ENCODE peak calls at places on chromosomes 7 and 10, in ten cellular contexts. Y is neural progenitor cell; R is psoas muscle; F is WERI-Rb-1; J is ovary; N is GM20000; K is CD8-positive, alpha-beta T cell; L is osteocyte; A is uterus; Q is MCF 10A. H is an unnamed sample.
A peak's percentile ranks its signal among the peaks of the same experiment; 100 is the strongest.

GRCh38 chr7:122588621-122589020 is 110.3 kb downstream of the RNF133 start:
- DNase-seq in F (no peak), Q (peak; percentile 19), L (no peak), R (no peak), A (no peak), J (no peak), N (no peak), Y (no peak), K (no peak), H (peak; percentile 90)

GRCh38 chr10:61400524-61400923 is 52.7 kb downstream of the TMEM26 start:
- DNase-seq in Q (no peak), K (no peak), N (no peak), A (no peak), Y (no peak), L (no peak), R (no peak), F (no peak), J (no peak), H (no peak)

GRCh38 chr10:120494313-120494710 is 37.3 kb downstream of the PLPP4 start:
- DNase-seq in F (no peak), Y (no peak), R (no peak), Q (no peak), J (no peak), L (peak; percentile 27), A (no peak), K (no peak), N (no peak), H (no peak)

GRCh38 chr10:126256864-126257263 is 131.4 kb downstream of the ADAM12 start:
- DNase-seq in K (no peak), Y (peak; percentile 54), J (no peak), Q (no peak), F (peak; percentile 54), R (no peak), N (no peak), A (no peak), L (no peak), H (no peak)

GRCh38 chr10:22681783-22682183 is 32.6 kb downstream of the PIP4K2A start:
- DNase-seq in L (no peak), Q (peak; percentile 83), F (no peak), A (no peak), K (peak; percentile 41), J (no peak), N (no peak), R (no peak), Y (no peak), H (peak; percentile 86)

GRCh38 chr10:42551582-42552187 is 86.7 kb downstream of the ZNF33B start:
- DNase-seq in F (peak; percentile 9), K (no peak), Y (peak; percentile 3), R (no peak), J (peak; percentile 17), A (no peak), L (no peak), N (no peak), Q (peak; percentile 1), H (no peak)

GRCh38 chr7:3244241-3244814 is 56.7 kb upstream of the SDK1 start:
- DNase-seq in F (peak; percentile 59), Q (peak; percentile 76), N (no peak), R (no peak), Y (no peak), K (no peak), J (no peak), L (peak; percentile 38), A (no peak), H (peak; percentile 86)

GRCh38 chr7:88546808-88547207 is 212.7 kb upstream of the ZNF804B start:
- DNase-seq in A (no peak), Q (peak; percentile 63), N (peak; percentile 42), L (no peak), J (no peak), F (peak; percentile 69), Y (peak; percentile 54), R (no peak), K (no peak), H (peak; percentile 39)

GRCh38 chr10:90227259-90227658 is 525.9 kb downstream of the KIF20B start:
- DNase-seq in Y (no peak), Q (peak; percentile 96), K (no peak), F (no peak), L (no peak), N (no peak), J (no peak), A (no peak), R (no peak), H (peak; percentile 95)

GRCh38 chr10:132539894-132540293 is 2.3 kb downstream of the INPP5A start:
- DNase-seq in L (no peak), F (no peak), R (no peak), A (no peak), J (no peak), Q (no peak), Y (no peak), K (no peak), N (no peak), H (peak; percentile 66)

GRCh38 chr7:5773661-5774086 is 7.8 kb downstream of the RNF216 start:
- DNase-seq in R (no peak), K (peak; percentile 5), Q (peak; percentile 89), L (no peak), A (peak; percentile 60), N (no peak), F (no peak), Y (no peak), J (no peak), H (peak; percentile 92)

GRCh38 chr7:152144557-152145245 is 119.2 kb downstream of the GALNT11 start:
- DNase-seq in R (no peak), F (no peak), A (no peak), N (no peak), Y (no peak), L (no peak), Q (no peak), J (no peak), K (no peak), H (no peak)

GRCh38 chr10:91796332-91797076 is 1.7 kb upstream of the TNKS2 start:
- DNase-seq in Q (peak; percentile 48), L (no peak), F (peak; percentile 78), J (peak; percentile 55), A (peak; percentile 48), N (peak; percentile 43), K (peak; percentile 47), R (no peak), Y (peak; percentile 58), H (no peak)

GRCh38 chr7:29346574-29346973 is 152.0 kb downstream of the CHN2 start:
- DNase-seq in Y (no peak), N (no peak), A (no peak), K (no peak), R (no peak), J (no peak), Q (no peak), L (no peak), F (no peak), H (no peak)

GRCh38 chr7:99768471-99768870 is 15.5 kb downstream of the CYP3A4 start:
- DNase-seq in Q (no peak), K (no peak), R (no peak), Y (no peak), F (no peak), N (no peak), J (no peak), A (no peak), L (no peak), H (no peak)

DNA sequence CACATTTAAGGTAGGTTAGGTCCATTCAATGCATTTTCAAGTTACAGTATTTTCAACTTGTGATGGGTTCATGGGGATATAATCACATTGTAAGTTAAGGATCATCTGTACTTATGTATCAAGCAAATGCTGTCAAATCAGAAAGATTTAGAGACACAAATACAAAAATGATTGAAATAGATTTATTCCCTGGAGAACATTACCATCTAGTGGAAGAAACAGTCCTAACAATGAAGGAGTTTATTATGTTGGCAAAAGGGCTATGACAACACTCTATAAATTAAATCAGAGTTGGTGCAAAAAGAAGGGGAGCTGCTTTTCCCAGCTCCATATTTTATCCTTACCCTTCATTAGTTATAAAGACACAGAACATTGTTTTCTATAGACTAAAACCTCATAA is 69.0 kb downstream of the PRSS58 start:
- DNase-seq in Y (no peak), K (no peak), N (no peak), L (no peak), A (no peak), R (no peak), J (no peak), Q (peak; percentile 27), F (no peak), H (peak; percentile 2)
- TF ChIP-seq CTCF in Y (peak; percentile 52), K (no peak), N (no peak), L (peak; percentile 61), A (no peak), R (no peak), J (no peak), Q (peak; percentile 38), F (no peak), H (peak; percentile 5)

GRCh38 chr10:34960983-34961382 is 129.2 kb downstream of the CUL2 start:
- DNase-seq in Y (no peak), F (peak; percentile 13), A (no peak), N (no peak), Q (no peak), L (no peak), J (no peak), R (no peak), K (no peak), H (peak; percentile 50)
- TF ChIP-seq CTCF in Y (peak; percentile 22), F (peak; percentile 8), A (no peak), N (no peak), Q (peak; percentile 33), L (peak; percentile 50), J (no peak), R (peak; percentile 63), K (no peak), H (peak; percentile 35)

GRCh38 chr7:101558742-101559325 is 70.3 kb downstream of the MYL10 start:
- DNase-seq in R (no peak), Q (no peak), L (no peak), A (peak; percentile 8), Y (no peak), J (no peak), F (peak; percentile 30), K (no peak), N (peak; percentile 3), H (no peak)
- TF ChIP-seq CTCF in R (no peak), Q (no peak), L (no peak), A (no peak), Y (no peak), J (no peak), F (peak; percentile 61), K (no peak), N (no peak), H (no peak)

GRCh38 chr7:128029405-128029995 is 1.7 kb downstream of the LRRC4 start:
- DNase-seq in A (no peak), N (no peak), L (no peak), Q (no peak), Y (no peak), J (no peak), F (no peak), R (no peak), K (no peak), H (no peak)

GRCh38 chr7:128027485-128027980 is 3.7 kb downstream of the LRRC4 start:
- DNase-seq in K (no peak), J (no peak), Y (peak; percentile 82), F (no peak), R (no peak), A (no peak), Q (no peak), L (no peak), N (no peak), H (no peak)

GRCh38 chr7:128025380-128025779 is 5.9 kb downstream of the LRRC4 start:
- DNase-seq in Q (peak; percentile 56), R (no peak), J (no peak), Y (no peak), F (no peak), A (no peak), L (no peak), N (no peak), K (no peak), H (peak; percentile 36)

GRCh38 chr7:128024154-128024553 is 7.1 kb downstream of the LRRC4 start:
- DNase-seq in N (no peak), J (no peak), F (no peak), Q (no peak), K (no peak), A (no peak), L (no peak), R (no peak), Y (no peak), H (no peak)

GRCh38 chr7:128026551-128026950 is 4.7 kb downstream of the LRRC4 start:
- DNase-seq in J (no peak), A (no peak), K (no peak), N (no peak), R (no peak), Y (no peak), L (no peak), Q (no peak), F (no peak), H (no peak)
- TF ChIP-seq CTCF in J (no peak), A (no peak), K (no peak), N (no peak), R (no peak), Y (no peak), L (no peak), Q (no peak), F (no peak), H (no peak)

H was measured in fibroblast of mammary gland.